ENCODE peak calls at places on chromosome 9, in four cellular contexts. N is GM12878, D is HepG2, A is K562. J is an unnamed sample.

GRCh38 chr9:92064711-92065110 is 50.5 kb downstream of the SPTLC1 start:
- DNase-seq in D (no peak), N (no peak), A (no peak), J (no peak)

GRCh38 chr9:128316421-128316820 is 5.8 kb downstream of the TRUB2 start:
- DNase-seq in A (no peak), N (no peak), D (no peak), J (no peak)

GRCh38 chr9:10251490-10251889 is 361.3 kb downstream of the PTPRD start:
- DNase-seq in A (no peak), N (no peak), D (peak; percentile 2), J (no peak)

GRCh38 chr9:91214086-91214485 is 147.6 kb downstream of the AUH start:
- DNase-seq in D (no peak), A (no peak), N (no peak), J (no peak)

GRCh38 chr9:134320916-134321570 is 5.2 kb upstream of the RXRA start:
- DNase-seq in N (no peak), A (no peak), D (peak; percentile 81), J (no peak)

GRCh38 chr9:124329393-124329792 is 71.6 kb downstream of the NEK6 start:
- DNase-seq in A (no peak), N (no peak), D (no peak), J (no peak)

GRCh38 chr9:3035594-3036389 is 191.9 kb upstream of the PUM3 start:
- DNase-seq in N (no peak), D (no peak), A (no peak), J (no peak)

GRCh38 chr9:114035845-114036785 is 42.0 kb downstream of the AMBP start:
- DNase-seq in A (no peak), N (no peak), D (no peak), J (peak; percentile 34)

GRCh38 chr9:13750061-13750460 is 470.6 kb upstream of the MPDZ start:
- DNase-seq in N (no peak), A (no peak), D (no peak), J (no peak)

GRCh38 chr9:4985376-4986266 is 549 bp downstream of the JAK2 start:
- DNase-seq in N (no peak), A (peak; percentile 42), D (no peak), J (no peak)

GRCh38 chr9:13823021-13823420 is 490.9 kb downstream of the NFIB start:
- DNase-seq in N (no peak), D (no peak), A (no peak), J (no peak)

GRCh38 chr9:136567651-136568287 is 21.9 kb upstream of the NOTCH1 start:
- DNase-seq in D (peak; percentile 56), N (no peak), A (peak; percentile 67), J (peak; percentile 74)

GRCh38 chr9:88932766-88933165 is 58.5 kb upstream of the S1PR3 start:
- DNase-seq in A (peak; percentile 26), D (no peak), N (no peak), J (peak; percentile 21)

GRCh38 chr9:13459071-13459470 is 179.6 kb upstream of the MPDZ start:
- DNase-seq in A (no peak), D (no peak), N (no peak), J (no peak)

GRCh38 chr9:97740848-97741821 is 44.0 kb upstream of the XPA start:
- DNase-seq in D (no peak), A (peak; percentile 57), N (no peak), J (peak; percentile 64)

GRCh38 chr9:6153425-6153824 is 62.2 kb upstream of the IL33 start:
- DNase-seq in N (no peak), D (no peak), A (no peak), J (no peak)

GRCh38 chr9:82295177-82295576 is 306.6 kb downstream of the SPATA31D1 start:
- DNase-seq in A (no peak), N (no peak), D (no peak), J (no peak)

GRCh38 chr9:136235171-136235570 is 10.4 kb downstream of the QSOX2 start:
- DNase-seq in A (no peak), N (no peak), D (no peak), J (no peak)

GRCh38 chr9:80881946-80882345 is 807.4 kb downstream of the TLE1 start:
- DNase-seq in N (no peak), D (no peak), A (no peak), J (peak; percentile 48)

GRCh38 chr9:84327184-84327583 is 13.4 kb downstream of the SLC28A3 start:
- DNase-seq in A (no peak), N (no peak), D (no peak), J (no peak)

GRCh38 chr9:35914307-35914807 is 5.1 kb downstream of the SPAAR start:
- DNase-seq in N (no peak), D (peak; percentile 85), A (peak; percentile 74), J (no peak)

GRCh38 chr9:107161338-107161737 is 121.7 kb upstream of the RAD23B start:
- DNase-seq in N (no peak), A (no peak), D (peak; percentile 6), J (no peak)

GRCh38 chr9:91416086-91416712 is 7.4 kb downstream of the NFIL3 start:
- DNase-seq in N (no peak), D (no peak), A (no peak), J (no peak)

GRCh38 chr9:79501546-79501945 is 70.2 kb upstream of the TLE4 start:
- DNase-seq in N (no peak), D (no peak), A (no peak), J (no peak)

GRCh38 chr9:130140701-130141100 is 31.5 kb upstream of the NCS1 start:
- DNase-seq in D (no peak), A (no peak), N (no peak), J (no peak)

GRCh38 chr9:112921549-112921948 is 30.9 kb upstream of the SLC46A2 start:
- DNase-seq in A (no peak), N (no peak), D (peak; percentile 38), J (no peak)

GRCh38 chr9:114769664-114770063 is 36.2 kb downstream of the TNFSF15 start:
- DNase-seq in A (no peak), N (no peak), D (no peak), J (no peak)

GRCh38 chr9:123867971-123868370 is 62.0 kb downstream of the DENND1A start:
- DNase-seq in D (no peak), A (no peak), N (no peak), J (no peak)

GRCh38 chr9:3777137-3777536 is 251.3 kb upstream of the RFX3 start:
- DNase-seq in N (no peak), A (no peak), D (peak; percentile 47), J (no peak)

GRCh38 chr9:126642009-126642744 is 28.4 kb downstream of the LMX1B start:
- DNase-seq in D (no peak), N (no peak), A (no peak), J (no peak)

GRCh38 chr9:114373960-114374730 is 13.6 kb downstream of the AKNA start:
- DNase-seq in N (no peak), A (no peak), D (no peak), J (no peak)

GRCh38 chr9:92590386-92590785 is 54.6 kb upstream of the ECM2 start:
- DNase-seq in A (no peak), D (no peak), N (no peak), J (no peak)

GRCh38 chr9:123339666-123340414 is 16.2 kb upstream of the CRB2 start:
- DNase-seq in D (no peak), N (peak; percentile 78), A (no peak), J (no peak)

GRCh38 chr9:2023532-2023931 is 8.4 kb downstream of the SMARCA2 start:
- DNase-seq in D (no peak), A (no peak), N (no peak), J (no peak)

GRCh38 chr9:127634021-127634420 is 21.9 kb downstream of the STXBP1 start:
- DNase-seq in D (no peak), N (no peak), A (no peak), J (no peak)

GRCh38 chr9:36337002-36337401 is 63.1 kb downstream of the RNF38 start:
- DNase-seq in N (no peak), A (no peak), D (no peak), J (no peak)

GRCh38 chr9:78230761-78231160 is 5.1 kb upstream of the CEP78 start:
- DNase-seq in N (no peak), D (no peak), A (no peak), J (no peak)
- TF ChIP-seq EP300 in N (no peak), D (no peak), A (no peak), J (no peak)

DNA sequence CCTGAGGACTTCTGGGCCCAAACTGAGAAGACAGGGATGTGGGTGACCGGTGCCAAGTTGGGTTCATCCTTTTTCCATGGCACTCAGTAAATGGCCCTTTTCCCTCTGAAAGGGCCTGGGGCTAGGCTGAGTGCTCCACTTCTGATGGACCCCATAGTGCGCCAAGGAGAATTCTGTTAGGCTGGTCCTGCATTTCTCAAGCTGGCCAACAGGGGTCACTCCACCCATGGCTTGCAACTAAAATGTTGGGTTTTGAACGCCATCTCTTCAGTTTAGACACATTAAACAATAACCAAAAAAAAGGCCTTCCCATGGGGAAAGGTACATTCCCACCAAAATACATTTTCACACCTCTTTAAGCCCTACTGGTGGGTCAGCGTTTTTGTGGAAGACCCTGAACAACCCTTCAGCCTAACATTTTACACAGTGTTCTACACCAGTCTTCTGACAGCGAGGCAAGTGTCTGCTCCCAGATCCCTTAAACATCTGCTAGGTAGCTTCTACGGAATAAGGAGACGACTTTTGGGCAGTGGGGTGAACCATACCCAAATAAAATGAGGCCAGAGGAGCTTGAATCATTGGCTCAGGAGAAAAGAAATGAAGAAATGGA is 27.3 kb downstream of the CNTFR start:
- DNase-seq in D (no peak), N (no peak), A (peak; percentile 56), J (peak; percentile 87)
- TF ChIP-seq MAX in D (no peak), N (no peak), A (no peak), J (no peak)

DNA sequence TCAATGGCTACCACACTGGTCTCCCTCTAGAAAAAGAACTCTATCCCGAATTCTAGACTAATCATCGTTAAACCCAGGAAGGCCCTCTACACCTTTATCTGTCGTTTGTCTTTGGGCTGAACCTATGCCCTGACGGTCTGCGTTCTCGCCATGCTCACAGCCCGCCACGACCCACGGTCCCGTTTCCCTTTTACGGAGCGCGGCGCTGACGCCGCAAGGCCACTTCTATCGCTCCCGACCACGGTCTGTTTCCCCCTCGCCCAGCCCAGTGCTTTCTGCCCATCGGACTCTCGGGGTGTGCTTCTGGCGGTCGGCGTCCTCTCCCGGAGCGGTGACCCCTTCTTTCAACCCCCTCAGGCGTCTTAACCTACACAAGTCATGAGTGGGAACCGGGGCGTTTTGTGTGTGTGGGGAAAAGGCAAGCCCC is 974 bp downstream of the C9orf40 start:
- DNase-seq in D (peak; percentile 15), N (no peak), A (no peak), J (peak; percentile 68)
- TF ChIP-seq BRCA1 in D (no peak), N (no peak), A (no peak), J (no peak)

GRCh38 chr9:117595650-117596049 is 108.6 kb upstream of the TLR4 start:
- DNase-seq in D (no peak), N (no peak), A (no peak), J (no peak)
- TF ChIP-seq EP300 in D (no peak), N (no peak), A (no peak), J (no peak)

GRCh38 chr9:108271646-108272349 is 584.0 kb downstream of the ACTL7B start:
- DNase-seq in D (peak; percentile 29), A (no peak), N (no peak), J (no peak)
- TF ChIP-seq MAX in D (no peak), A (no peak), N (no peak), J (no peak)

GRCh38 chr9:131420913-131421312 is 27.0 kb downstream of the PRRC2B start:
- DNase-seq in N (no peak), D (peak; percentile 58), A (no peak), J (no peak)
- TF ChIP-seq BRCA1 in N (no peak), D (no peak), A (no peak), J (no peak)

GRCh38 chr9:38682713-38683112 is 37.2 kb downstream of the FAM240B start:
- DNase-seq in D (peak; percentile 54), N (no peak), A (no peak), J (no peak)
- TF ChIP-seq EP300 in D (no peak), N (no peak), A (peak; percentile 19), J (no peak)

J was measured in H1.